ENCODE peak calls at places on chromosomes 5 and 9, in six cellular contexts. A is fibroblast of lung, K is GM12865, D is WERI-Rb-1, B is fibroblast of the aortic adventitia, G is cardiac muscle cell. H is an unnamed sample.
A peak's percentile ranks its signal among the peaks of the same experiment; 100 is the strongest.

GRCh38 chr9:114114364-114114763 is 15.3 kb upstream of the KIF12 start:
- DNase-seq in G (no peak), B (no peak), A (peak; percentile 47), K (no peak), D (no peak), H (no peak)

GRCh38 chr5:14702238-14702839 is 37.8 kb downstream of the OTULIN start:
- DNase-seq in B (no peak), D (no peak), A (no peak), K (no peak), G (no peak), H (no peak)

GRCh38 chr5:75690669-75691068 is 26.6 kb downstream of the POC5 start:
- DNase-seq in K (no peak), D (no peak), G (no peak), A (no peak), B (no peak), H (no peak)

GRCh38 chr9:129278391-129279237 is 100.6 kb upstream of the IER5L start:
- DNase-seq in K (no peak), G (no peak), A (peak; percentile 50), D (peak; percentile 17), B (no peak), H (no peak)

GRCh38 chr5:80198399-80198798 is 57.4 kb downstream of the SERINC5 start:
- DNase-seq in A (peak; percentile 53), D (no peak), B (no peak), G (no peak), K (no peak), H (no peak)

GRCh38 chr5:88119535-88119934 is 149.1 kb downstream of the TMEM161B start:
- DNase-seq in B (no peak), K (no peak), A (peak; percentile 44), D (no peak), G (no peak), H (no peak)

GRCh38 chr9:77667151-77667550 is 19.0 kb upstream of the GNA14 start:
- DNase-seq in K (no peak), B (no peak), D (no peak), G (no peak), A (no peak), H (no peak)

GRCh38 chr5:62273691-62274090 is 32.3 kb upstream of the KIF2A start:
- DNase-seq in A (no peak), D (no peak), G (no peak), K (no peak), B (no peak), H (no peak)

GRCh38 chr9:38467404-38467803 is 43.1 kb upstream of the IGFBPL1 start:
- DNase-seq in G (peak; percentile 42), K (no peak), D (no peak), B (no peak), A (no peak), H (no peak)

GRCh38 chr5:12330993-12331588 is 426.8 kb upstream of the CTNND2 start:
- DNase-seq in A (no peak), K (no peak), G (no peak), B (no peak), D (no peak), H (no peak)

GRCh38 chr5:17094830-17095229 is 122.6 kb upstream of the BASP1 start:
- DNase-seq in G (no peak), D (no peak), A (no peak), K (no peak), B (peak; percentile 63), H (no peak)

GRCh38 chr5:138819065-138819464 is 56.1 kb downstream of the LRRTM2 start:
- DNase-seq in D (no peak), A (no peak), K (no peak), G (no peak), B (no peak), H (no peak)

GRCh38 chr5:169701910-169702451 is 64.9 kb downstream of the DOCK2 start:
- DNase-seq in B (peak; percentile 79), K (no peak), G (peak; percentile 70), A (peak; percentile 47), D (no peak), H (no peak)

GRCh38 chr5:15695171-15695676 is 195.2 kb downstream of the FBXL7 start:
- DNase-seq in K (no peak), A (peak; percentile 75), G (peak; percentile 67), D (peak; percentile 45), B (peak; percentile 50), H (no peak)

GRCh38 chr5:176737001-176737745 is 73.2 kb upstream of the UNC5A start:
- DNase-seq in D (no peak), K (no peak), B (no peak), A (no peak), G (no peak), H (no peak)

GRCh38 chr5:140041492-140042421 is 1.3 kb downstream of the NRG2 start:
- DNase-seq in A (peak; percentile 40), B (peak; percentile 48), D (peak; percentile 46), K (peak; percentile 49), G (peak; percentile 65), H (peak; percentile 66)

GRCh38 chr5:35198681-35199080 is 31.6 kb downstream of the PRLR start:
- DNase-seq in K (no peak), D (no peak), A (no peak), B (peak; percentile 0), G (peak; percentile 5), H (no peak)

GRCh38 chr9:80842383-80842782 is 847.0 kb downstream of the TLE1 start:
- DNase-seq in D (no peak), G (no peak), K (no peak), A (no peak), B (peak; percentile 7), H (no peak)

GRCh38 chr5:150516011-150516410 is 8.1 kb downstream of the NDST1 start:
- DNase-seq in A (peak; percentile 67), D (peak; percentile 55), K (no peak), B (peak; percentile 87), G (peak; percentile 94), H (no peak)

GRCh38 chr9:105316703-105317102 is 72.3 kb downstream of the SLC44A1 start:
- DNase-seq in K (no peak), B (no peak), D (no peak), G (no peak), A (no peak), H (no peak)

GRCh38 chr9:131298816-131299215 is 9.3 kb downstream of the PLPP7 start:
- DNase-seq in A (no peak), D (no peak), G (no peak), B (no peak), K (no peak), H (no peak)

DNA sequence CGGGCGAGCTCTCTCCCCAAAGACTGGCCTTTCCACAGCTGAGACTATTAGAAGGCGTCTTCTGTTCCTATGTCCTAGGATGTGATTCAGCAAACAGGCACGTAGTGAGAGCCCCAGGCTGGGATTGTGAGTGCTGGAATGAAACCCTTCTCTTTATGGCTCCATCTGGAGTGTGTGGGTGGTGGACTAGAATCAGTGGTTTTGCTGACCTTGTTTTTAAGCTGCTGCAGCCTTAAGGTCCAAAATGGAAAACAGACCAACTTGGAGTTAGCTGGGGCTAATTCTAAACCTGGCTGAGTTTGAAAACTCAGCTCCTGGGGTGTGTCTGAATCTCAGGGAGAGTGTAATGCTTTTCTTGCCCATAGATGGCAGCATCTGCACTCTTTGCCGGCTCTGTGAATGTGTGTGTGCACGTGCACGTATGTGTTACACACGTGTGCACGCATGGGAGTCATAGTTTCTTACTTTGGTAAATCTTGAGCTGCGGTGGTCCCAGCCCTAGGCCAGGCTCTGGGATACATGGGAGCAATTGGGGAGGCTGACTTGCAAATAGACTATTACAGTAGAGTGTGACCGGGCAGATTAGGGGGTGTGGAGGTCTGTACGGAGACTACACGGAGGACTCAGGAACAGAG is 10.7 kb downstream of the GSN start:
- DNase-seq in A (peak; percentile 99), K (peak; percentile 62), B (peak; percentile 99), D (peak; percentile 66), G (peak; percentile 54), H (peak; percentile 72)
- TF ChIP-seq CTCF in A (peak; percentile 80), K (peak; percentile 74), B (peak; percentile 86), D (peak; percentile 88), G (peak; percentile 82), H (peak; percentile 88)

GRCh38 chr9:115765060-115765459 is 388.5 kb upstream of the PAPPA start:
- DNase-seq in A (no peak), G (no peak), D (no peak), B (no peak), K (no peak), H (no peak)

GRCh38 chr9:115766495-115766894 is 387.1 kb upstream of the PAPPA start:
- DNase-seq in G (no peak), D (no peak), B (no peak), A (no peak), K (no peak), H (no peak)

GRCh38 chr9:115770521-115770920 is 383.1 kb upstream of the PAPPA start:
- DNase-seq in G (no peak), K (no peak), D (no peak), B (no peak), A (peak; percentile 35), H (no peak)

GRCh38 chr9:115759411-115759810 is 394.2 kb upstream of the PAPPA start:
- DNase-seq in K (no peak), B (no peak), A (no peak), D (no peak), G (no peak), H (no peak)

GRCh38 chr9:115764649-115765048 is 388.9 kb upstream of the PAPPA start:
- DNase-seq in G (no peak), K (no peak), D (no peak), B (peak; percentile 85), A (peak; percentile 71), H (no peak)
- H3K4me3 ChIP-seq in G (no peak overlapping the region), K (no peak overlapping the region), D (no peak overlapping the region), B (no peak overlapping the region), A (no peak overlapping the region), H (no peak overlapping the region)

GRCh38 chr5:146426853-146427618 is 20.1 kb upstream of the TCERG1 start:
- DNase-seq in A (peak; percentile 34), K (peak; percentile 41), D (no peak), B (peak; percentile 70), G (peak; percentile 60), H (no peak)
- TF ChIP-seq CTCF in A (peak; percentile 62), K (peak; percentile 55), D (peak; percentile 50), B (peak; percentile 65), G (peak; percentile 61), H (peak; percentile 60)

GRCh38 chr9:120853198-120853597 is 10.5 kb upstream of the PSMD5 start:
- DNase-seq in G (no peak), A (no peak), K (no peak), D (no peak), B (no peak), H (no peak)

GRCh38 chr9:120852240-120853018 is 9.7 kb upstream of the PSMD5 start:
- DNase-seq in B (no peak), A (peak; percentile 66), K (no peak), D (no peak), G (no peak), H (no peak)

GRCh38 chr9:120850315-120850714 is 7.6 kb upstream of the PSMD5 start:
- DNase-seq in B (no peak), K (no peak), A (no peak), G (no peak), D (no peak), H (no peak)

GRCh38 chr9:120854596-120855327 is 12.0 kb upstream of the PSMD5 start:
- DNase-seq in A (no peak), K (no peak), D (no peak), B (no peak), G (no peak), H (no peak)

DNA sequence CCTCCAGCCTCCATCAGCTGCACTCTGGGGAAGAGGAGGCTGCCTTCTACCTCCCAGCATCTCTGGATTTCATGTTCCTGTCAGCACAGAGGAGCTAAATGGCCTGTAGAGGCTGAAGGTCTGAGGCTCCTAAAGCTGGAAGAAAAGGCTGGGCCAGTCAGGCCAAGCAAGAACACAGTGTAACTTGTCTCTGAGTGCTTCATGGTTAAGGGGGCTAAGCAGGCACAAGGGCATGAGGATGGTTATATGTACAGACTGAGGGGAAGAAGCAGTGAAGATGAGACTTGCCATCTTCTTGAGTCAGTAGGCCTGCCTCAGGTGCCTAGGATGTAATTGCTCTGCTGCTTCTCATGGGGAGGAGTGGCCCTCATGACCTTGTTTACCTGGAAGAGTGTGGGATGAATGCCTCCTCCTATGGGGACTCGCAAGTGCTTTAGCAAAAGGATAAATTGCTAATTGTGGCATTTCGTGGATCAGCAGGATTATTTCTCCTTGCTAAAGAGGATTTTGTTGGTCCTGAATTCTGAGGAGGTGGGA is 8.7 kb upstream of the PSMD5 start:
- DNase-seq in A (no peak), K (no peak), B (no peak), D (no peak), G (no peak), H (no peak)
- H3K4me3 ChIP-seq in A (no peak overlapping the region), K (no peak overlapping the region), B (no peak overlapping the region), D (no peak overlapping the region), G (no peak overlapping the region), H (no peak overlapping the region)

H was measured in retinal pigment epithelial cell.